ENCODE peak calls at places on chromosomes 4 and X, in four cellular contexts. One of them, this sample, is unnamed.

GRCh38 chrX:80812176-80812575 is 2.5 kb upstream of the BRWD3 start:
- DNase-seq in heart right ventricle: peak; percentile 7
- DNase-seq in lung: no peak
- DNase-seq in AG04450: no peak
- DNase-seq in this sample: no peak

GRCh38 chrX:12115377-12115776 is 22.9 kb upstream of the FRMPD4 start:
- DNase-seq in heart right ventricle: no peak
- DNase-seq in lung: no peak
- DNase-seq in AG04450: no peak
- DNase-seq in this sample: no peak

GRCh38 chr4:185394568-185395254 is 1.0 kb downstream of the LRP2BP start:
- DNase-seq in heart right ventricle: no peak
- DNase-seq in lung: no peak
- DNase-seq in AG04450: no peak
- DNase-seq in this sample: no peak

GRCh38 chrX:151042852-151043251 is 59.7 kb downstream of the HMGB3 start:
- DNase-seq in heart right ventricle: no peak
- DNase-seq in lung: no peak
- DNase-seq in AG04450: no peak
- DNase-seq in this sample: no peak

GRCh38 chr4:30721353-30722091 is 1.4 kb downstream of the PCDH7 start:
- DNase-seq in heart right ventricle: peak; percentile 7
- DNase-seq in lung: no peak
- DNase-seq in AG04450: no peak
- DNase-seq in this sample: peak; percentile 72

GRCh38 chrX:16882188-16882587 is 12.0 kb upstream of the RBBP7 start:
- DNase-seq in heart right ventricle: peak; percentile 5
- DNase-seq in lung: no peak
- DNase-seq in AG04450: no peak
- DNase-seq in this sample: no peak

GRCh38 chrX:136162827-136163427 is 15.6 kb downstream of the FHL1 start:
- DNase-seq in heart right ventricle: peak; percentile 49
- DNase-seq in lung: no peak
- DNase-seq in AG04450: no peak
- DNase-seq in this sample: peak; percentile 83

GRCh38 chrX:1468250-1468772 is 15.6 kb upstream of the ASMTL start:
- DNase-seq in heart right ventricle: peak; percentile 3
- DNase-seq in lung: peak; percentile 27
- DNase-seq in AG04450: no peak
- DNase-seq in this sample: peak; percentile 53

GRCh38 chrX:23844502-23845138 is 61.6 kb downstream of the SAT1 start:
- DNase-seq in heart right ventricle: peak; percentile 6
- DNase-seq in lung: no peak
- DNase-seq in AG04450: no peak
- DNase-seq in this sample: no peak

GRCh38 chr4:112296949-112297483 is at the start of gene ALPK1:
- DNase-seq in heart right ventricle: no peak
- DNase-seq in lung: no peak
- DNase-seq in AG04450: peak; percentile 80
- DNase-seq in this sample: no peak

GRCh38 chrX:19904778-19905367 is 17.5 kb upstream of the SH3KBP1 start:
- DNase-seq in heart right ventricle: peak; percentile 4
- DNase-seq in lung: no peak
- DNase-seq in AG04450: no peak
- DNase-seq in this sample: no peak

DNA sequence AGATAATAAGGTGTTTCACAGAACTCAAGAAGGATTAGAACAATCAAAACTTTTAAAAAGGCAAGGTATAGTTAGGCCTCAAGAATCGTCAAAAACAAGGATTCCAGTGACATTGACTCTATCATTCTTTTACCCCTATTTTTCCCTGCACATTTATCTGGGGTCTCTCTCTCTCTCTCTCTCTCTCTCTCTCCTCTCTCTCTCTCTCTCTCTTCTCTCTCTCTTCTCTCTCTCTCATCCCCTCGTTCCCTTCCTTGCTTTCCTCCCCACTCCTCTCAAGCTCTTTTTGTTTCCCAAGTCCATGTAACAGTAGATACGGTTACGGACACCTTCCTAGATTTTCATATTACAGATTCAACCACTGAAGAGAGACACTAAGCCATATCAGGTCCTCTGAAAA is 3.2 kb upstream of the TMLHE start:
- DNase-seq in heart right ventricle: no peak
- DNase-seq in lung: no peak
- DNase-seq in AG04450: no peak
- DNase-seq in this sample: no peak
- H3K27me3 ChIP-seq in heart right ventricle: no peaks in the 10 kb centered on the region
- H3K27me3 ChIP-seq in lung: no peaks in the 10 kb centered on the region
- H3K27me3 ChIP-seq in AG04450: no peaks in the 10 kb centered on the region
- H3K27me3 ChIP-seq in this sample: no peaks in the 10 kb centered on the region

DNA sequence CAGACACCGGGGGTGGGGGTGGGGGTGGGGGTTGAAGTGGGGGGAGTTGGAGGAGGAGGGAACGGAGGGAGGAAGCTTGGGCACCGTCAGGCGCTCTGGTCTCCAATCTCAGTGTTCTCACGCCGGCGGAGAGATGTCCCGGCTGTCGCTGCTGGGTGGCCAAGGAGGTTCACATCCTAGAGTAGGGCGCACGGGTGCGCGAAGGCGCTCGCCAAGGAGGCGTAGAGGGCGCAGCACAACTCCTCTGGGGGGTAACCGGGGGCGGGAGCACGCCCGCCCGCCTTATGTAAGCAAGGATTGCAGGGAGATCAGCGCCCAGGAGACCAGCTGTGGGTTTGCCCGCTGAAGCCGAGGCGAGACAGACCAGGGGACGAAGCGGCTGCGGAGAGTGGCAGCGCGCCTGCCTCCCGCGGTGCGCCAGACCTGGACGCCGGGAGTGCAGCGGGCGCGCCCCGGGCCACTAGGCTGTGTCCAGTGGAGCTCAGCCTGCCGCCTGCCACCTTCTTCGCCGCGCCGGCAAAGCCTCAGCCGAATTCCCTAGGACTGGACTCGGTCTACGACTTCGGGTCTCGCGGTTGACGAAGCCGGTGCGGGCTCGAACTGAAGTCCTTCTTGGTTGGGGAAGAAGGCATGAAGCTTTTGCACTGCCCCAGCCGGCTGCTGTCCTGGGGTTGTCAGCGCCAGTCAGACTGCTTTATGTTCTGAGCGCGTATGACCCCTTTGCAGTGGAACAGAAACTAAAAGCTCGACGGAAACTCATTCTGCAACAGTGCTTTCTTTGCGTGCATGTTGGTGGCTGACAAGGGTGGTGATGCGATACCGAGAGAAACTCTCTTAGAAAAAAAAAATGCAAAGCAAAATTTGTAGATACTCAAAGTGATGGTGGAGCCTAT is 719 bp upstream of the UNC5C start:
- DNase-seq in heart right ventricle: peak; percentile 55
- DNase-seq in lung: no peak
- DNase-seq in AG04450: no peak
- DNase-seq in this sample: peak; percentile 62
- H3K27me3 ChIP-seq in heart right ventricle: peaks cover 48% of the 10 kb centered on the region
- H3K27me3 ChIP-seq in lung: peaks cover 3% of the 10 kb centered on the region
- H3K27me3 ChIP-seq in AG04450: peaks cover 41% of the 10 kb centered on the region
- H3K27me3 ChIP-seq in this sample: peaks cover 48% of the 10 kb centered on the region

DNA sequence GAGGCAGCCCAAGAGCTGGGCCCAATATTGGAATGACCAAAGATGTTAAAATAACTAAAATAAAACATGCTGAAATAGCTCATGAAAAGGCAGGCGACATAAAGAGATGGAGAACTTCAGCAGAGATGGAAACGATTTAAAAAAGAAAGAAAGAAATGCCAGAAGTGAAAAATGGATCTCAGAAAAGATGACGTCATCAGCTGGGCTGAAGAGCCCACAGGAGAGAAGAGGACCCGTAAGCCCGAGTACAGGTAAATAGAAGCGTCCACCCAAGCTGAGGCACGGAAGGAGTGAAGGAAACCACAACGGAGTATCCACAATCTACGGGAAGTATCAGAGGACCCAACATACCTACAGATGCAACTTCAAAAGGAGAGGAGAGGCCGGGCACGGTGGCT is 112.8 kb downstream of the AFAP1 start:
- DNase-seq in heart right ventricle: no peak
- DNase-seq in lung: no peak
- DNase-seq in AG04450: no peak
- DNase-seq in this sample: peak; percentile 22
- H3K27me3 ChIP-seq in heart right ventricle: no peaks in the 10 kb centered on the region
- H3K27me3 ChIP-seq in lung: no peaks in the 10 kb centered on the region
- H3K27me3 ChIP-seq in AG04450: no peaks in the 10 kb centered on the region
- H3K27me3 ChIP-seq in this sample: no peaks in the 10 kb centered on the region

GRCh38 chrX:139222511-139223200 is 307.9 kb upstream of the F9 start:
- DNase-seq in heart right ventricle: no peak
- DNase-seq in lung: no peak
- DNase-seq in AG04450: no peak
- DNase-seq in this sample: no peak
- H3K27me3 ChIP-seq in heart right ventricle: no peaks in the 10 kb centered on the region
- H3K27me3 ChIP-seq in lung: no peaks in the 10 kb centered on the region
- H3K27me3 ChIP-seq in AG04450: no peaks in the 10 kb centered on the region
- H3K27me3 ChIP-seq in this sample: no peaks in the 10 kb centered on the region

GRCh38 chr4:1466034-1466960 is 60.1 kb upstream of the NKX1-1 start:
- DNase-seq in heart right ventricle: no peak
- DNase-seq in lung: no peak
- DNase-seq in AG04450: no peak
- DNase-seq in this sample: no peak
- H3K27me3 ChIP-seq in heart right ventricle: peaks cover 72% of the 10 kb centered on the region
- H3K27me3 ChIP-seq in lung: peaks cover 11% of the 10 kb centered on the region
- H3K27me3 ChIP-seq in AG04450: peaks cover 38% of the 10 kb centered on the region
- H3K27me3 ChIP-seq in this sample: peaks cover 53% of the 10 kb centered on the region

GRCh38 chr4:165872443-165873297 is at the start of gene TLL1:
- DNase-seq in heart right ventricle: peak; percentile 29
- DNase-seq in lung: no peak
- DNase-seq in AG04450: no peak
- DNase-seq in this sample: no peak
- H3K27me3 ChIP-seq in heart right ventricle: peaks cover 10% of the 10 kb centered on the region
- H3K27me3 ChIP-seq in lung: no peaks in the 10 kb centered on the region
- H3K27me3 ChIP-seq in AG04450: peaks cover 26% of the 10 kb centered on the region
- H3K27me3 ChIP-seq in this sample: no peaks in the 10 kb centered on the region

GRCh38 chr4:1851575-1852415 is 4.2 kb downstream of the LETM1 start:
- DNase-seq in heart right ventricle: peak; percentile 56
- DNase-seq in lung: no peak
- DNase-seq in AG04450: no peak
- DNase-seq in this sample: no peak
- H3K27me3 ChIP-seq in heart right ventricle: no peaks in the 10 kb centered on the region
- H3K27me3 ChIP-seq in lung: no peaks in the 10 kb centered on the region
- H3K27me3 ChIP-seq in AG04450: no peaks in the 10 kb centered on the region
- H3K27me3 ChIP-seq in this sample: no peaks in the 10 kb centered on the region

GRCh38 chrX:40746536-40746935 is 11.2 kb upstream of the MED14 start:
- DNase-seq in heart right ventricle: no peak
- DNase-seq in lung: no peak
- DNase-seq in AG04450: no peak
- DNase-seq in this sample: no peak

GRCh38 chrX:40749874-40750273 is 14.5 kb upstream of the MED14 start:
- DNase-seq in heart right ventricle: no peak
- DNase-seq in lung: no peak
- DNase-seq in AG04450: no peak
- DNase-seq in this sample: no peak

DNA sequence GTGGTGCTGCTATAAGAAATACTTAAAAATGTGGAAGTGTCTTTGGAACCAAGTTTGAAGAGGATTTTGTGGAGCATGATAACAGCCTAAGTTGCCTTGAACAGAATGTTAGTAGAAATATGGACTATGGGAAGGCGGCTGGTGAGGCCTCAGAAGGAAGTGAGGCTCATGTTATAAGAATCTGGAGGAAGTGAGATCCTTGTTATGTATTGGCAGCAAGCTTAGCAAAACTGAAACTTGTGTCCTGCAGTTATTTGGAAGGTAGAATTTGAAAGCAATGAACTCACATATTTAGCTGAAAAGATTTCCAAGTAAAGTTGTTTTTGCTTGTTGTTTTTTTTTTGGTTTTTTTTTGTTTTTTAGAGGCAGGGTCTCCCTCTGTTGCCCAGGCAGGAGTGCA is 13.6 kb upstream of the MED14 start:
- DNase-seq in heart right ventricle: no peak
- DNase-seq in lung: no peak
- DNase-seq in AG04450: no peak
- DNase-seq in this sample: no peak
- H3K27me3 ChIP-seq in heart right ventricle: no peaks in the 10 kb centered on the region
- H3K27me3 ChIP-seq in lung: peaks cover 3% of the 10 kb centered on the region
- H3K27me3 ChIP-seq in AG04450: no peaks in the 10 kb centered on the region
- H3K27me3 ChIP-seq in this sample: no peaks in the 10 kb centered on the region

GRCh38 chr4:155434904-155435303 is 58.1 kb upstream of the MAP9 start:
- DNase-seq in heart right ventricle: no peak
- DNase-seq in lung: no peak
- DNase-seq in AG04450: no peak
- DNase-seq in this sample: no peak
- H3K27me3 ChIP-seq in heart right ventricle: no peaks in the 10 kb centered on the region
- H3K27me3 ChIP-seq in lung: no peaks in the 10 kb centered on the region
- H3K27me3 ChIP-seq in AG04450: no peaks in the 10 kb centered on the region
- H3K27me3 ChIP-seq in this sample: no peaks in the 10 kb centered on the region

This sample was measured in sigmoid colon.